ENCODE peak calls at places on chromosomes 5 and 9, in five cellular contexts. One of them, this sample, is unnamed.

GRCh38 chr9:93326056-93326455 is 125.4 kb upstream of the FAM120A start:
- DNase-seq in GM19239: no peak
- DNase-seq in AG04449: no peak
- DNase-seq in EL: peak
- DNase-seq in ELR: peak
- DNase-seq in this sample: peak

GRCh38 chr9:124013263-124014211 is 2.0 kb downstream of the LHX2 start:
- DNase-seq in GM19239: no peak
- DNase-seq in AG04449: no peak
- DNase-seq in EL: no peak
- DNase-seq in ELR: no peak
- DNase-seq in this sample: no peak

GRCh38 chr5:167944121-167944858 is 347.2 kb upstream of the WWC1 start:
- DNase-seq in GM19239: no peak
- DNase-seq in AG04449: no peak
- DNase-seq in EL: peak
- DNase-seq in ELR: peak
- DNase-seq in this sample: no peak

GRCh38 chr5:115770466-115770865 is 46.0 kb downstream of the CDO1 start:
- DNase-seq in GM19239: no peak
- DNase-seq in AG04449: no peak
- DNase-seq in EL: peak
- DNase-seq in ELR: peak
- DNase-seq in this sample: no peak

GRCh38 chr5:144275329-144275728 is 104.7 kb downstream of the KCTD16 start:
- DNase-seq in GM19239: no peak
- DNase-seq in AG04449: no peak
- DNase-seq in EL: no peak
- DNase-seq in ELR: no peak
- DNase-seq in this sample: no peak

GRCh38 chr9:11709567-11709966 is 983.6 kb upstream of the TYRP1 start:
- DNase-seq in GM19239: no peak
- DNase-seq in AG04449: no peak
- DNase-seq in EL: no peak
- DNase-seq in ELR: no peak
- DNase-seq in this sample: no peak

GRCh38 chr5:8908055-8908683 is 637.7 kb downstream of the SEMA5A start:
- DNase-seq in GM19239: peak
- DNase-seq in AG04449: no peak
- DNase-seq in EL: peak
- DNase-seq in ELR: peak
- DNase-seq in this sample: peak

GRCh38 chr9:76818271-76818670 is 54.0 kb downstream of the PCA3 start:
- DNase-seq in GM19239: no peak
- DNase-seq in AG04449: peak
- DNase-seq in EL: peak
- DNase-seq in ELR: peak
- DNase-seq in this sample: peak

GRCh38 chr9:112747094-112747493 is 3.5 kb upstream of the SNX30 start:
- DNase-seq in GM19239: no peak
- DNase-seq in AG04449: no peak
- DNase-seq in EL: no peak
- DNase-seq in ELR: no peak
- DNase-seq in this sample: no peak

GRCh38 chr9:4741365-4742031 is 496 bp upstream of the AK3 start:
- DNase-seq in GM19239: no peak
- DNase-seq in AG04449: no peak
- DNase-seq in EL: peak
- DNase-seq in ELR: peak
- DNase-seq in this sample: no peak

GRCh38 chr9:133237271-133237731 is 28.3 kb upstream of the OBP2B start:
- DNase-seq in GM19239: no peak
- DNase-seq in AG04449: no peak
- DNase-seq in EL: no peak
- DNase-seq in ELR: no peak
- DNase-seq in this sample: no peak

GRCh38 chr5:1792842-1793266 is 6.8 kb downstream of the MRPL36 start:
- DNase-seq in GM19239: peak
- DNase-seq in AG04449: peak
- DNase-seq in EL: peak
- DNase-seq in ELR: peak
- DNase-seq in this sample: peak

GRCh38 chr5:91119941-91120850 is 262.9 kb downstream of the ARRDC3 start:
- DNase-seq in GM19239: no peak
- DNase-seq in AG04449: no peak
- DNase-seq in EL: no peak
- DNase-seq in ELR: no peak
- DNase-seq in this sample: no peak

GRCh38 chr9:137250329-137251193 is 525 bp upstream of the STPG3 start:
- DNase-seq in GM19239: no peak
- DNase-seq in AG04449: no peak
- DNase-seq in EL: no peak
- DNase-seq in ELR: no peak
- DNase-seq in this sample: no peak

GRCh38 chr9:91374939-91375338 is 13.2 kb upstream of the AUH start:
- DNase-seq in GM19239: no peak
- DNase-seq in AG04449: peak
- DNase-seq in EL: peak
- DNase-seq in ELR: peak
- DNase-seq in this sample: peak

GRCh38 chr9:18361621-18362020 is 112.3 kb upstream of the ADAMTSL1 start:
- DNase-seq in GM19239: no peak
- DNase-seq in AG04449: no peak
- DNase-seq in EL: no peak
- DNase-seq in ELR: no peak
- DNase-seq in this sample: no peak

GRCh38 chr5:81779125-81779934 is 28.4 kb upstream of the SSBP2 start:
- DNase-seq in GM19239: peak
- DNase-seq in AG04449: no peak
- DNase-seq in EL: peak
- DNase-seq in ELR: peak
- DNase-seq in this sample: peak

GRCh38 chr9:15317836-15318235 is 10.8 kb upstream of the TTC39B start:
- DNase-seq in GM19239: no peak
- DNase-seq in AG04449: no peak
- DNase-seq in EL: peak
- DNase-seq in ELR: peak
- DNase-seq in this sample: peak

GRCh38 chr5:130549884-130550552 is 615.0 kb downstream of the HINT1 start:
- DNase-seq in GM19239: no peak
- DNase-seq in AG04449: no peak
- DNase-seq in EL: peak
- DNase-seq in ELR: peak
- DNase-seq in this sample: peak

GRCh38 chr5:58466939-58467338 is 7.1 kb upstream of the PLK2 start:
- DNase-seq in GM19239: peak
- DNase-seq in AG04449: no peak
- DNase-seq in EL: peak
- DNase-seq in ELR: peak
- DNase-seq in this sample: peak

GRCh38 chr9:90991953-90992352 is 190.3 kb downstream of the SYK start:
- DNase-seq in GM19239: no peak
- DNase-seq in AG04449: no peak
- DNase-seq in EL: peak
- DNase-seq in ELR: no peak
- DNase-seq in this sample: peak